ENCODE peak calls at places on chromosomes 11 and 22, in four cellular contexts. D is GOT3, K is posterior vena cava, A is posterior cingulate gyrus. W is an unnamed sample.

GRCh38 chr22:42611076-42611475 is 3.6 kb downstream of the POLDIP3 start:
- DNase-seq in D (no peak), K (no peak), A (no peak), W (no peak)

GRCh38 chr11:6568191-6568918 is 35.1 kb downstream of the RRP8 start:
- DNase-seq in D (no peak), K (peak; percentile 76), A (peak; percentile 25), W (no peak)

GRCh38 chr11:124943242-124943641 is 7.4 kb upstream of the HEPACAM start:
- DNase-seq in D (no peak), K (no peak), A (peak; percentile 67), W (no peak)

GRCh38 chr11:12606597-12606996 is 67.6 kb upstream of the TEAD1 start:
- DNase-seq in D (no peak), K (no peak), A (no peak), W (no peak)

GRCh38 chr11:24163146-24163545 is 333.7 kb upstream of the LUZP2 start:
- DNase-seq in D (no peak), K (no peak), A (no peak), W (no peak)

GRCh38 chr11:12184696-12185095 is 74.3 kb downstream of the MICAL2 start:
- DNase-seq in D (no peak), K (no peak), A (no peak), W (no peak)

GRCh38 chr22:23315341-23315917 is 135.1 kb downstream of the BCR start:
- DNase-seq in D (no peak), K (peak; percentile 81), A (peak; percentile 79), W (no peak)

GRCh38 chr11:272195-272930 is 5.8 kb upstream of the NLRP6 start:
- DNase-seq in D (no peak), K (no peak), A (no peak), W (no peak)

GRCh38 chr11:9594267-9595046 is 21.0 kb downstream of the WEE1 start:
- DNase-seq in D (no peak), K (no peak), A (no peak), W (no peak)

W was measured in cortex of kidney.